ENCODE peak calls at places on chromosomes 2 and 18, in six cellular contexts. One of them, this sample, is unnamed.

GRCh38 chr2:24620936-24621335 is 129.9 kb downstream of the NCOA1 start:
- DNase-seq in neural progenitor cell: no peak
- DNase-seq in colonic mucosa: no peak
- DNase-seq in progenitor cell of endocrine pancreas: no peak
- DNase-seq in bronchial epithelial cell: no peak
- DNase-seq in GM13977: no peak
- DNase-seq in this sample: no peak

GRCh38 chr2:233799087-233799665 is 21.0 kb downstream of the MROH2A start:
- DNase-seq in GM13977: no peak
- DNase-seq in progenitor cell of endocrine pancreas: peak
- DNase-seq in colonic mucosa: no peak
- DNase-seq in bronchial epithelial cell: no peak
- DNase-seq in neural progenitor cell: no peak
- DNase-seq in this sample: no peak

GRCh38 chr2:148338544-148338943 is 306.0 kb upstream of the EPC2 start:
- DNase-seq in neural progenitor cell: no peak
- DNase-seq in bronchial epithelial cell: peak
- DNase-seq in GM13977: no peak
- DNase-seq in colonic mucosa: no peak
- DNase-seq in progenitor cell of endocrine pancreas: no peak
- DNase-seq in this sample: no peak

GRCh38 chr2:111705711-111706323 is 178.2 kb downstream of the ANAPC1 start:
- DNase-seq in colonic mucosa: no peak
- DNase-seq in progenitor cell of endocrine pancreas: no peak
- DNase-seq in GM13977: peak
- DNase-seq in neural progenitor cell: peak
- DNase-seq in bronchial epithelial cell: peak
- DNase-seq in this sample: peak

GRCh38 chr18:75114231-75114630 is 94.7 kb downstream of the PTGR3 start:
- DNase-seq in neural progenitor cell: no peak
- DNase-seq in GM13977: no peak
- DNase-seq in colonic mucosa: no peak
- DNase-seq in progenitor cell of endocrine pancreas: no peak
- DNase-seq in bronchial epithelial cell: no peak
- DNase-seq in this sample: no peak

GRCh38 chr18:3500016-3500415 is 50.0 kb downstream of the TGIF1 start:
- DNase-seq in colonic mucosa: no peak
- DNase-seq in GM13977: no peak
- DNase-seq in neural progenitor cell: no peak
- DNase-seq in progenitor cell of endocrine pancreas: no peak
- DNase-seq in bronchial epithelial cell: no peak
- DNase-seq in this sample: no peak

GRCh38 chr2:230591850-230592249 is 120.8 kb upstream of the CAB39 start:
- DNase-seq in neural progenitor cell: no peak
- DNase-seq in GM13977: no peak
- DNase-seq in colonic mucosa: no peak
- DNase-seq in bronchial epithelial cell: no peak
- DNase-seq in progenitor cell of endocrine pancreas: no peak
- DNase-seq in this sample: no peak

GRCh38 chr2:45170191-45170975 is 161.1 kb upstream of the SIX2 start:
- DNase-seq in bronchial epithelial cell: peak
- DNase-seq in GM13977: peak
- DNase-seq in progenitor cell of endocrine pancreas: no peak
- DNase-seq in colonic mucosa: no peak
- DNase-seq in neural progenitor cell: peak
- DNase-seq in this sample: no peak

GRCh38 chr2:28516950-28517349 is 21.1 kb downstream of the PLB1 start:
- DNase-seq in GM13977: no peak
- DNase-seq in colonic mucosa: no peak
- DNase-seq in progenitor cell of endocrine pancreas: no peak
- DNase-seq in bronchial epithelial cell: no peak
- DNase-seq in neural progenitor cell: no peak
- DNase-seq in this sample: no peak

GRCh38 chr2:29129586-29130281 is 14.5 kb downstream of the CLIP4 start:
- DNase-seq in bronchial epithelial cell: peak
- DNase-seq in GM13977: no peak
- DNase-seq in progenitor cell of endocrine pancreas: no peak
- DNase-seq in neural progenitor cell: no peak
- DNase-seq in colonic mucosa: no peak
- DNase-seq in this sample: no peak

GRCh38 chr18:55236150-55236931 is 277.1 kb upstream of the CCDC68 start:
- DNase-seq in colonic mucosa: no peak
- DNase-seq in bronchial epithelial cell: no peak
- DNase-seq in GM13977: no peak
- DNase-seq in neural progenitor cell: no peak
- DNase-seq in progenitor cell of endocrine pancreas: no peak
- DNase-seq in this sample: no peak

GRCh38 chr2:11370377-11371098 is 26.1 kb upstream of the ROCK2 start:
- DNase-seq in bronchial epithelial cell: peak
- DNase-seq in progenitor cell of endocrine pancreas: no peak
- DNase-seq in colonic mucosa: peak
- DNase-seq in neural progenitor cell: no peak
- DNase-seq in GM13977: no peak
- DNase-seq in this sample: peak

GRCh38 chr18:51614033-51614432 is 416.6 kb upstream of the MEX3C start:
- DNase-seq in GM13977: no peak
- DNase-seq in progenitor cell of endocrine pancreas: no peak
- DNase-seq in colonic mucosa: no peak
- DNase-seq in bronchial epithelial cell: peak
- DNase-seq in neural progenitor cell: no peak
- DNase-seq in this sample: peak

GRCh38 chr2:242060212-242060835 is 190.8 kb downstream of the RTP5 start:
- DNase-seq in bronchial epithelial cell: peak
- DNase-seq in colonic mucosa: no peak
- DNase-seq in progenitor cell of endocrine pancreas: no peak
- DNase-seq in neural progenitor cell: no peak
- DNase-seq in GM13977: no peak
- DNase-seq in this sample: peak

GRCh38 chr2:162029287-162029901 is 44.6 kb downstream of the DPP4 start:
- DNase-seq in bronchial epithelial cell: peak
- DNase-seq in colonic mucosa: no peak
- DNase-seq in progenitor cell of endocrine pancreas: no peak
- DNase-seq in GM13977: no peak
- DNase-seq in neural progenitor cell: no peak
- DNase-seq in this sample: peak

GRCh38 chr2:101255501-101255900 is 2.8 kb downstream of the CNOT11 start:
- DNase-seq in bronchial epithelial cell: peak
- DNase-seq in GM13977: no peak
- DNase-seq in progenitor cell of endocrine pancreas: no peak
- DNase-seq in neural progenitor cell: no peak
- DNase-seq in colonic mucosa: no peak
- DNase-seq in this sample: no peak

GRCh38 chr2:80496770-80497169 is 192.2 kb upstream of the LRRTM1 start:
- DNase-seq in colonic mucosa: no peak
- DNase-seq in progenitor cell of endocrine pancreas: no peak
- DNase-seq in GM13977: no peak
- DNase-seq in neural progenitor cell: no peak
- DNase-seq in bronchial epithelial cell: peak
- DNase-seq in this sample: no peak

GRCh38 chr2:240289701-240290431 is 145.6 kb upstream of the GPC1 start:
- DNase-seq in neural progenitor cell: no peak
- DNase-seq in GM13977: no peak
- DNase-seq in bronchial epithelial cell: no peak
- DNase-seq in progenitor cell of endocrine pancreas: no peak
- DNase-seq in colonic mucosa: no peak
- DNase-seq in this sample: no peak

GRCh38 chr2:109382946-109383345 is 230.8 kb downstream of the SEPTIN10 start:
- DNase-seq in neural progenitor cell: no peak
- DNase-seq in progenitor cell of endocrine pancreas: no peak
- DNase-seq in GM13977: no peak
- DNase-seq in colonic mucosa: no peak
- DNase-seq in bronchial epithelial cell: peak
- DNase-seq in this sample: no peak

GRCh38 chr18:43634994-43635393 is 357.7 kb upstream of the SYT4 start:
- DNase-seq in colonic mucosa: no peak
- DNase-seq in bronchial epithelial cell: no peak
- DNase-seq in progenitor cell of endocrine pancreas: no peak
- DNase-seq in neural progenitor cell: no peak
- DNase-seq in GM13977: no peak
- DNase-seq in this sample: no peak

GRCh38 chr2:55961318-55961911 is 37.8 kb upstream of the EFEMP1 start:
- DNase-seq in colonic mucosa: no peak
- DNase-seq in progenitor cell of endocrine pancreas: no peak
- DNase-seq in bronchial epithelial cell: peak
- DNase-seq in neural progenitor cell: peak
- DNase-seq in GM13977: peak
- DNase-seq in this sample: peak

GRCh38 chr2:6325616-6326015 is 540.1 kb downstream of the CMPK2 start:
- DNase-seq in progenitor cell of endocrine pancreas: no peak
- DNase-seq in GM13977: no peak
- DNase-seq in colonic mucosa: no peak
- DNase-seq in bronchial epithelial cell: no peak
- DNase-seq in neural progenitor cell: peak
- DNase-seq in this sample: no peak

GRCh38 chr2:97718051-97718882 is 4.9 kb downstream of the ZAP70 start:
- DNase-seq in bronchial epithelial cell: no peak
- DNase-seq in neural progenitor cell: no peak
- DNase-seq in GM13977: peak
- DNase-seq in colonic mucosa: peak
- DNase-seq in progenitor cell of endocrine pancreas: no peak
- DNase-seq in this sample: no peak

GRCh38 chr2:197614532-197614931 is 60.9 kb downstream of the RFTN2 start:
- DNase-seq in neural progenitor cell: no peak
- DNase-seq in colonic mucosa: peak
- DNase-seq in GM13977: no peak
- DNase-seq in bronchial epithelial cell: peak
- DNase-seq in progenitor cell of endocrine pancreas: no peak
- DNase-seq in this sample: peak

GRCh38 chr2:197620113-197620512 is 55.3 kb downstream of the RFTN2 start:
- DNase-seq in colonic mucosa: no peak
- DNase-seq in GM13977: no peak
- DNase-seq in bronchial epithelial cell: no peak
- DNase-seq in progenitor cell of endocrine pancreas: no peak
- DNase-seq in neural progenitor cell: no peak
- DNase-seq in this sample: no peak

GRCh38 chr2:197613509-197613987 is 61.8 kb downstream of the RFTN2 start:
- DNase-seq in bronchial epithelial cell: peak
- DNase-seq in neural progenitor cell: no peak
- DNase-seq in progenitor cell of endocrine pancreas: no peak
- DNase-seq in colonic mucosa: no peak
- DNase-seq in GM13977: no peak
- DNase-seq in this sample: no peak

DNA sequence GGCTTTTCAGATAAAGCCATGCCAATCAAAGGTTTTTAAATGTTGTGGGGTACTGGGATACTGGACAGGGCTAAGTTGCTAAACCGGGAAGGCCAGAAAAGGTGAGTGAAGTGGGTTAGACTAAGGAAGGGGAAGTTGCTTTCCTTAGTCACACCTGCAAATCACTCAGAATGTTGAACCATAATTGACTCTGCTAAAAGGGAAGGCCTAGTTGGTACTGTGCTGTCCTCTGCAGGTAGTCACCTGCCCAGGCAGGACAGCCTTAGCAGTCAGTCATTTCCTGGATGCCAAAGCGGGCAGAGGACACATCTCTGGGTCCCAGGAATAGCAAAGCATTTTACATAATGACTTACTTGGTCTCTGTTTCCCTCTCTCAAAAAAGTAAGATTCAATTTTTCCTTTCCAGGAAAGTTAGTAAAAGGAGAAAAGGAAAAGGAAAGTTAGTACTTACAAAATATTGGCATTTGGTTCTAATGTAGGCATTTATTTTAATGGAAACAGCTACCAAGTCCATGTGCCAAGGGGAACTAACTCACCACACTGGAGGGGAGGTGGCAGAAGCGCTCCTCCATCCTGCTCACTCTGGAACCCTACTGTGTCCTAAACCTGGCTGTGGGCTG is 60.2 kb downstream of the RFTN2 start:
- DNase-seq in colonic mucosa: peak
- DNase-seq in bronchial epithelial cell: peak
- DNase-seq in progenitor cell of endocrine pancreas: no peak
- DNase-seq in GM13977: no peak
- DNase-seq in neural progenitor cell: no peak
- DNase-seq in this sample: peak
- TF ChIP-seq CTCF in colonic mucosa: peak
- TF ChIP-seq CTCF in bronchial epithelial cell: peak
- TF ChIP-seq CTCF in progenitor cell of endocrine pancreas: no peak
- TF ChIP-seq CTCF in GM13977: peak
- TF ChIP-seq CTCF in neural progenitor cell: no peak
- TF ChIP-seq CTCF in this sample: no peak

GRCh38 chr2:205051417-205051816 is 506.1 kb downstream of the PARD3B start:
- DNase-seq in neural progenitor cell: no peak
- DNase-seq in bronchial epithelial cell: peak
- DNase-seq in GM13977: no peak
- DNase-seq in progenitor cell of endocrine pancreas: no peak
- DNase-seq in colonic mucosa: no peak
- DNase-seq in this sample: no peak
- TF ChIP-seq CTCF in neural progenitor cell: peak
- TF ChIP-seq CTCF in bronchial epithelial cell: peak
- TF ChIP-seq CTCF in GM13977: no peak
- TF ChIP-seq CTCF in progenitor cell of endocrine pancreas: no peak
- TF ChIP-seq CTCF in colonic mucosa: no peak
- TF ChIP-seq CTCF in this sample: no peak

DNA sequence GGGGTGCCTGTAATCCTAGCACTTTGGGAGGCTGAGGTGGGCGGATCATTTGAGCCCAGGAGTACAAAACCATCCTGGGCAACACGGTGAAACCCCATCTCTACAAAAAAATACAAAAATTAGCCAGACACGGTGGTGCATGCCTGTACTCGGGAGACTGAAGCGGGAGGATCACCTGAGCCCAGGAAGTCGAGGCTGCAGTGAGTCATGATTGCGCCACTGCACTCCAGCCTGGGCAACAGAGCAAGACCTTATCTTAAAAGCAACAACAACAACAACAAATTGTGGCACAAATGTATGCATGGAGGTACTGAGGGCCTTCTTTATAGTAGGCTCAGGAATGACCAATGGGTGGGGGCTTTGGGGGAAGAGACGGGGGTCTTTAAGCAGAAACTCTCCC is 38.5 kb downstream of the HPCAL1 start:
- DNase-seq in GM13977: no peak
- DNase-seq in neural progenitor cell: no peak
- DNase-seq in bronchial epithelial cell: no peak
- DNase-seq in colonic mucosa: no peak
- DNase-seq in progenitor cell of endocrine pancreas: no peak
- DNase-seq in this sample: no peak
- TF ChIP-seq CTCF in GM13977: no peak
- TF ChIP-seq CTCF in neural progenitor cell: no peak
- TF ChIP-seq CTCF in bronchial epithelial cell: no peak
- TF ChIP-seq CTCF in colonic mucosa: no peak
- TF ChIP-seq CTCF in progenitor cell of endocrine pancreas: no peak
- TF ChIP-seq CTCF in this sample: no peak

GRCh38 chr2:238520359-238520886 is 93.7 kb downstream of the ASB1 start:
- DNase-seq in neural progenitor cell: no peak
- DNase-seq in GM13977: no peak
- DNase-seq in colonic mucosa: no peak
- DNase-seq in bronchial epithelial cell: no peak
- DNase-seq in progenitor cell of endocrine pancreas: no peak
- DNase-seq in this sample: no peak

GRCh38 chr2:238523158-238524110 is 96.7 kb downstream of the ASB1 start:
- DNase-seq in progenitor cell of endocrine pancreas: no peak
- DNase-seq in neural progenitor cell: peak
- DNase-seq in GM13977: peak
- DNase-seq in colonic mucosa: peak
- DNase-seq in bronchial epithelial cell: no peak
- DNase-seq in this sample: no peak

GRCh38 chr2:238521870-238522269 is 95.1 kb downstream of the ASB1 start:
- DNase-seq in colonic mucosa: no peak
- DNase-seq in neural progenitor cell: no peak
- DNase-seq in GM13977: no peak
- DNase-seq in progenitor cell of endocrine pancreas: no peak
- DNase-seq in bronchial epithelial cell: no peak
- DNase-seq in this sample: no peak

GRCh38 chr2:238518828-238519186 is 92.1 kb downstream of the ASB1 start:
- DNase-seq in neural progenitor cell: no peak
- DNase-seq in GM13977: no peak
- DNase-seq in bronchial epithelial cell: no peak
- DNase-seq in colonic mucosa: no peak
- DNase-seq in progenitor cell of endocrine pancreas: no peak
- DNase-seq in this sample: no peak

GRCh38 chr2:238521002-238521401 is 94.3 kb downstream of the ASB1 start:
- DNase-seq in bronchial epithelial cell: no peak
- DNase-seq in progenitor cell of endocrine pancreas: no peak
- DNase-seq in GM13977: no peak
- DNase-seq in neural progenitor cell: no peak
- DNase-seq in colonic mucosa: no peak
- DNase-seq in this sample: no peak
- TF ChIP-seq CTCF in bronchial epithelial cell: no peak
- TF ChIP-seq CTCF in progenitor cell of endocrine pancreas: no peak
- TF ChIP-seq CTCF in GM13977: no peak
- TF ChIP-seq CTCF in neural progenitor cell: no peak
- TF ChIP-seq CTCF in colonic mucosa: no peak
- TF ChIP-seq CTCF in this sample: no peak